ENCODE peak calls at places on chromosomes 7 and 10, in four cellular contexts. K is AG04450; R is right cardiac atrium; E is CD8-positive, alpha-beta T cell. S is an unnamed sample.

GRCh38 chr10:91024541-91024940 is 103.7 kb upstream of the ANKRD1 start:
- DNase-seq in K (no peak), R (no peak), E (no peak), S (no peak)

GRCh38 chr10:26911811-26912461 is 51.2 kb upstream of the ABI1 start:
- DNase-seq in K (no peak), R (no peak), E (no peak), S (no peak)

GRCh38 chr10:47061776-47062175 is 150.5 kb downstream of the PTPN20 start:
- DNase-seq in K (no peak), R (no peak), E (no peak), S (no peak)

GRCh38 chr7:82015751-82016150 is 245.9 kb upstream of the HGF start:
- DNase-seq in K (no peak), R (no peak), E (no peak), S (no peak)

GRCh38 chr7:142359694-142360279 is 101.9 kb upstream of the PRSS58 start:
- DNase-seq in K (no peak), R (no peak), E (no peak), S (no peak)

GRCh38 chr7:148204639-148205292 is 385.8 kb upstream of the C7orf33 start:
- DNase-seq in K (no peak), R (no peak), E (no peak), S (no peak)

GRCh38 chr7:7424151-7424873 is 111.4 kb downstream of the COL28A1 start:
- DNase-seq in K (no peak), R (peak; percentile 60), E (peak; percentile 58), S (peak; percentile 41)

GRCh38 chr7:2621948-2622640 is 9.7 kb upstream of the TTYH3 start:
- DNase-seq in K (no peak), R (peak; percentile 86), E (no peak), S (no peak)

GRCh38 chr10:1147810-1148209 is 91.6 kb downstream of the WDR37 start:
- DNase-seq in K (no peak), R (no peak), E (no peak), S (no peak)

GRCh38 chr7:149624006-149624405 is 126.4 kb upstream of the ZNF746 start:
- DNase-seq in K (no peak), R (no peak), E (peak; percentile 66), S (peak; percentile 40)

GRCh38 chr7:50534690-50535290 is 30.4 kb downstream of the DDC start:
- DNase-seq in K (peak; percentile 98), R (no peak), E (no peak), S (peak; percentile 14)

GRCh38 chr10:51928182-51928581 is 228.8 kb upstream of the CSTF2T start:
- DNase-seq in K (no peak), R (no peak), E (no peak), S (no peak)

GRCh38 chr7:36180121-36180520 is 27.1 kb downstream of the EEPD1 start:
- DNase-seq in K (no peak), R (no peak), E (no peak), S (no peak)

DNA sequence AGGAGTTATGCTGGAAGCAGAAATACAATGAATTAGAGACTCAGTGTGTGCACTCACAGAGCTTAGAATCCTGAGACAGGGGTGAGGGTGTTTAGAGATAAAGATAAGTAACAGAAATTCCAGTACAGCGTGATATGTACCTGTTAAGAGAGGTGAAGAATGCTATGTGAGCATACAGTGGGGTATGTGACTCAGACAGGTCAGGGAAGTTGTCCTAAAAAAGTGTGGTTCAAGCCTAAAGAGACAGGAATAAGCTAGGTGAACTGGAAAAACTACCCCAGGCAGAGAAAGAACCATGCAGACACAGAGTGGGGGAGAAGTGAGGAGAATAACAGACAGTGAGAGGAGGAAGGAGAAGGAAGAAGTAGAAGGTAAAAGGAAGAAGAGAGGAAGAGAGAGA is 8.6 kb downstream of the SMIM30 start:
- DNase-seq in K (no peak), R (no peak), E (no peak), S (no peak)
- H3K4me3 ChIP-seq in K (no peak overlapping the region), R (no peak overlapping the region), E (no peak overlapping the region), S (no peak overlapping the region)

GRCh38 chr7:157413881-157414701 is 77.3 kb downstream of the DNAJB6 start:
- DNase-seq in K (no peak), R (peak; percentile 44), E (no peak), S (no peak)
- H3K27ac ChIP-seq in K (no peak overlapping the region), R (no peak overlapping the region), E (no peak overlapping the region), S (no peak overlapping the region)

GRCh38 chr7:26141077-26141476 is 10.9 kb upstream of the NFE2L3 start:
- DNase-seq in K (no peak), R (no peak), E (no peak), S (no peak)
- H3K4me3 ChIP-seq in K (no peak overlapping the region), R (no peak overlapping the region), E (no peak overlapping the region), S (no peak overlapping the region)

GRCh38 chr7:140456627-140457051 is 22.7 kb downstream of the MKRN1 start:
- DNase-seq in K (no peak), R (no peak), E (no peak), S (no peak)

GRCh38 chr7:140454657-140455015 is 24.7 kb downstream of the MKRN1 start:
- DNase-seq in K (no peak), R (no peak), E (no peak), S (no peak)

GRCh38 chr7:140455743-140456142 is 23.6 kb downstream of the MKRN1 start:
- DNase-seq in K (no peak), R (no peak), E (no peak), S (no peak)

GRCh38 chr7:140451716-140452115 is 27.6 kb downstream of the MKRN1 start:
- DNase-seq in K (no peak), R (no peak), E (no peak), S (no peak)

DNA sequence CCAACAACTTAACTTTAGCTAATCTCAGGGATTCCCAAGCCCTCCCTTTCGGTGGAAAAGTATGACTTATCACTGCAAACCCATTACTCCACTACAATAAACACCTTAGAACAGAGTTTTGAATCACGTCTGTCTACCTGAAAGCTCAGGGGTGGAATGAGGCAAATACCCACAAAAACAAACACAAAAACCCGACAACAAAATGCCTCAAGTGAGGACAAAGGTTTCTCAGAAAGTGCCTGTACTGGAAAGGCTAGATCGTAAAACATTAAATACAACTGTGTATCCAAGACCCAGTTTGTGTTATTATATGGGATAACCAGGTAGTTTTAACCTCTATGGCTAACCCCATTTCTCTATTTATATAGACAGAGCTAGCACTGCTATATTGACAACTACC is 26.0 kb downstream of the MKRN1 start:
- DNase-seq in K (no peak), R (no peak), E (no peak), S (no peak)
- H3K27ac ChIP-seq in K (no peak overlapping the region), R (no peak overlapping the region), E (no peak overlapping the region), S (no peak overlapping the region)

DNA sequence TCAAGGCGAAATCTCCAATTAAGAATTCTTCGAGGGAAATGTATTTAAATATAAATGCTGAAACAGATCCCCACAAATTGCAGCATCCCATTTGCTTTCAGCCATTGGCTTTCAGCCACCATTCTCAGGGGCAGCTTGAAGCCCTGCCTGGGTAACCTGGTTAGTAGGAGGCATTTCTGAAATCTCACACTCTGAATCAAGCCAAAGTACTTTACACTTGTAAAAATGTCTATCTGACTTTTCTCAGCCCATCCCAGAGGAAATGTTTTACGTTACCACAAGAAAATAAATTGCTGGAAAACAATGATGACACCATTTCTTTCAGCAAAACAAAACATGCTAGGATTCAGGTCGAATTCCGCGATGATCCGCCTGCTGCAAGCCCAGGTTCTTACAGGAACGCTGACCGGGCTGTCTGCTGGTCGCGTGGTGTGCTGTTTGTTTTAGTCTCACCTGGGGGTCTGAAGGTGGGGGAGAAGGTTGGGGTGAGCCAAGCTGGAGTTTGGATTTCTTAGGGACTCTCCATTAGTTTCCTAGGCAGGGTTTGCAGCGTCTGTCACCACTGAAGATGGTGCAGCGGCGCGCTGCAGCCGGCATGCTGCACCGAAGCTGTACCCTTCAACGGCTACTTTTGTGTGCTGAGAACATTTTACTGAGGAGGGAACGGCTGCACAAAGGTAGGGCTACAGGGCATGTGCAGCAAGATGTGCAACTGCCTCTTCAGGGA is 48.8 kb downstream of the GCC1 start:
- DNase-seq in K (no peak), R (no peak), E (no peak), S (no peak)
- H3K4me3 ChIP-seq in K (peak overlapping the region; percentile 5), R (no peak overlapping the region), E (no peak overlapping the region), S (no peak overlapping the region)

GRCh38 chr10:110547139-110547761 is 20.2 kb upstream of the SMC3 start:
- DNase-seq in K (no peak), R (no peak), E (no peak), S (peak; percentile 71)

GRCh38 chr10:110546077-110546476 is 21.4 kb upstream of the SMC3 start:
- DNase-seq in K (no peak), R (no peak), E (no peak), S (no peak)

GRCh38 chr10:110548002-110548401 is 19.5 kb upstream of the SMC3 start:
- DNase-seq in K (no peak), R (no peak), E (no peak), S (no peak)

GRCh38 chr10:110546499-110547105 is 20.9 kb upstream of the SMC3 start:
- DNase-seq in K (no peak), R (no peak), E (no peak), S (no peak)

DNA sequence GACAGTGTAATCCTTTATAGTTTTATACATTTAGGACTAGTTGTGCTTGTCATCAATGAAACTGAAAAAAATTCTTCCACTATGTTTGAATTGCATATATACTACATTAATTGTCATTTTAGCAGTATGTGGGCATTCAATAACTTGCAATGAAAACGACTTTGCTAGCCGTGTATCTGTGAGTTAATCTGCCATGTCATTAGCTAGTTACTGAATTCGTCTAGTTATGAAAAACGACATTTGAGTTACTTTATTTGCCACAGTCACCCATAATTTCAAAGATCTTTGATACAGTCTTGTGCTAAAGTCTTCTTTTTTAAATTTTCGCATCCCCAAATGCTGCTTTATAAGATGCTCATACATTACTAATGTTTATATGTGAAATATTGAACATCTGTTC is 18.3 kb upstream of the SMC3 start:
- DNase-seq in K (no peak), R (no peak), E (no peak), S (no peak)
- H3K27ac ChIP-seq in K (no peak overlapping the region), R (no peak overlapping the region), E (no peak overlapping the region), S (no peak overlapping the region)

GRCh38 chr10:29687411-29688160 is 52.8 kb upstream of the SVIL start:
- DNase-seq in K (no peak), R (no peak), E (no peak), S (no peak)
- H3K4me3 ChIP-seq in K (no peak overlapping the region), R (no peak overlapping the region), E (no peak overlapping the region), S (no peak overlapping the region)

GRCh38 chr10:28179006-28179405 is 123.9 kb downstream of the MPP7 start:
- DNase-seq in K (no peak), R (no peak), E (no peak), S (peak; percentile 15)
- H3K27ac ChIP-seq in K (no peak overlapping the region), R (no peak overlapping the region), E (no peak overlapping the region), S (no peak overlapping the region)